ENCODE peak calls at places on chromosomes 7 and 10, in ten cellular contexts. I, A, M, O, S, P, J, C, E and F are unnamed samples.
A peak's percentile ranks its signal among the peaks of the same experiment; 100 is the strongest.

GRCh38 chr10:15518256-15518655 is 147.2 kb upstream of the FAM171A1 start:
- DNase-seq in I (no peak), A (peak; percentile 15), M (no peak), O (no peak), S (no peak), P (no peak), J (no peak), C (no peak), E (peak; percentile 19), F (no peak)

GRCh38 chr7:7032221-7032620 is 150.1 kb upstream of the C1GALT1 start:
- DNase-seq in I (no peak), A (no peak), M (no peak), O (no peak), S (no peak), P (no peak), J (no peak), C (no peak), E (no peak), F (no peak)

GRCh38 chr7:47474937-47475879 is 106.7 kb downstream of the TNS3 start:
- DNase-seq in I (peak; percentile 54), A (peak; percentile 97), M (peak; percentile 97), O (peak; percentile 85), S (peak; percentile 37), P (peak; percentile 56), J (peak; percentile 97), C (peak; percentile 98), E (peak; percentile 98), F (peak; percentile 95)

GRCh38 chr10:45470098-45471012 is 96.3 kb downstream of the ALOX5 start:
- DNase-seq in I (peak; percentile 95), A (peak; percentile 86), M (no peak), O (no peak), S (no peak), P (peak; percentile 33), J (no peak), C (no peak), E (peak; percentile 96), F (no peak)

GRCh38 chr7:127392182-127392565 is 334 bp downstream of the ZNF800 start:
- DNase-seq in I (peak; percentile 44), A (peak; percentile 44), M (peak; percentile 90), O (peak; percentile 9), S (peak; percentile 53), P (peak; percentile 61), J (peak; percentile 68), C (peak; percentile 49), E (peak; percentile 66), F (peak; percentile 62)

GRCh38 chr7:117949232-117949631 is 76.0 kb upstream of the CTTNBP2 start:
- DNase-seq in I (no peak), A (peak; percentile 13), M (no peak), O (no peak), S (no peak), P (no peak), J (peak; percentile 45), C (no peak), E (no peak), F (no peak)

GRCh38 chr7:4681218-4681851 is 760 bp upstream of the FOXK1 start:
- DNase-seq in I (no peak), A (no peak), M (no peak), O (no peak), S (no peak), P (no peak), J (no peak), C (no peak), E (no peak), F (no peak)

GRCh38 chr7:81280531-81280930 is 361.7 kb upstream of the SEMA3C start:
- DNase-seq in I (no peak), A (no peak), M (no peak), O (no peak), S (no peak), P (no peak), J (no peak), C (no peak), E (no peak), F (no peak)

GRCh38 chr7:152899482-152900166 is 140.1 kb downstream of the ACTR3B start:
- DNase-seq in I (no peak), A (no peak), M (peak; percentile 73), O (no peak), S (no peak), P (no peak), J (no peak), C (peak; percentile 88), E (peak; percentile 10), F (no peak)

GRCh38 chr7:151752816-151753600 is 123.9 kb downstream of the PRKAG2 start:
- DNase-seq in I (no peak), A (peak; percentile 25), M (no peak), O (no peak), S (no peak), P (no peak), J (no peak), C (no peak), E (no peak), F (no peak)

GRCh38 chr7:29408841-29409243 is 154.8 kb upstream of the PRR15 start:
- DNase-seq in I (peak; percentile 73), A (peak; percentile 40), M (no peak), O (peak; percentile 11), S (peak; percentile 53), P (peak; percentile 34), J (peak; percentile 79), C (no peak), E (peak; percentile 75), F (no peak)

GRCh38 chr7:43784030-43785001 is 25.8 kb downstream of the BLVRA start:
- DNase-seq in I (no peak), A (no peak), M (no peak), O (no peak), S (no peak), P (no peak), J (no peak), C (no peak), E (peak; percentile 65), F (no peak)

GRCh38 chr10:17387861-17388503 is 66.4 kb downstream of the ST8SIA6 start:
- DNase-seq in I (no peak), A (no peak), M (no peak), O (no peak), S (no peak), P (no peak), J (peak; percentile 24), C (no peak), E (no peak), F (no peak)

GRCh38 chr10:70557876-70558275 is 44.7 kb downstream of the PRF1 start:
- DNase-seq in I (no peak), A (no peak), M (peak; percentile 22), O (no peak), S (no peak), P (no peak), J (no peak), C (no peak), E (no peak), F (no peak)

GRCh38 chr10:74929197-74929596 is 102.8 kb downstream of the KAT6B start:
- DNase-seq in I (peak; percentile 22), A (peak; percentile 73), M (no peak), O (no peak), S (no peak), P (no peak), J (no peak), C (no peak), E (no peak), F (no peak)

GRCh38 chr7:38840736-38841460 is 68.1 kb downstream of the VPS41 start:
- DNase-seq in I (peak; percentile 50), A (peak; percentile 86), M (no peak), O (no peak), S (no peak), P (no peak), J (no peak), C (no peak), E (peak; percentile 76), F (no peak)

GRCh38 chr7:155007947-155008346 is 5.0 kb upstream of the PAXIP1 start:
- DNase-seq in I (peak; percentile 9), A (no peak), M (no peak), O (no peak), S (peak; percentile 38), P (peak; percentile 39), J (no peak), C (no peak), E (peak; percentile 11), F (no peak)
- TF ChIP-seq CTCF in I (peak; percentile 28), A (peak; percentile 18), M (no peak), O (no peak), S (peak; percentile 69), P (no peak), J (no peak), C (no peak), E (peak; percentile 58), F (peak; percentile 28)

DNA sequence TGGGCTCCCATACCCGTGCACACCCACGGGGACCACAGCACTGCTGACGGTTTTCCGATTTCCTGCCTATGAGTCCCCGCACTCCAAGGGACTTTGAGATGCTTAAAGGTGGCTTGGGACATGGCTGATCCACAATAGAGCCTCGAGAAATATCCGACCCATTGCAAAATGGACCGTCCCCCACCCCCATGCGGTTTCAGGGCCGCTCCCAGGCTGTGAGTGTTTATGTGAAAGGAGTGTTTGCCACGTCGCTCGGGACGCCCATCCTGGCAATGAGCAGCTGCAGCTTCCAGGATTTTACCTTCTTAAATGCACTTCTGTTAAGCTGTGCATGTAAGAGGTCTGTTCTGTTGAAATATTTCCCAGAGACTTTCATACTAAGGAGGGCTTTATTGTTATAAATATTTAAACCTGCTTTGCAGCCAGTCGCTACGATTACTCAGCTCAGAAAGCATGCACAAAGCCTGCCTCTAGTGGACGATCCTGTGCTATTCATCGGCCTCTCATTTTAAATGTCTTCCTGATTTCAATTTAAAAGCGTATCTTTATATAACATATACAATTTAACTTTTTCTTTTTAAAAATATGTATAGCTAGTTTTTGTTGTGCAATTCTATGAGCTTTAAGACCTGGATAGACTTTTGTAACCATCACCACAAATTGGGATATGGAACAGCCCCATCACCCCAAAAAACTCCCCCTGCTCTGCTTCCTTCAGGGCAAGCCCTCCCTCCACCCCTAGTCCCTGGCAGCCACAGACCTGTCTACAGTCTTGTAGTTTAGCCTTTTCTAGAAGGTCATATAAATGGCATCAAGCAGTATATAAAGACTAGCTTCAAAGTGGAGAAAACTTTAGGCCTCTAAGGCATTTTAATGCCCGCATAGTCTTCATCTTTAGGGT is 418.3 kb downstream of the PAXIP1 start:
- DNase-seq in I (no peak), A (peak; percentile 30), M (no peak), O (no peak), S (no peak), P (no peak), J (no peak), C (no peak), E (no peak), F (no peak)
- TF ChIP-seq CTCF in I (no peak), A (peak; percentile 65), M (no peak), O (no peak), S (peak; percentile 56), P (no peak), J (no peak), C (no peak), E (no peak), F (peak; percentile 39)

DNA sequence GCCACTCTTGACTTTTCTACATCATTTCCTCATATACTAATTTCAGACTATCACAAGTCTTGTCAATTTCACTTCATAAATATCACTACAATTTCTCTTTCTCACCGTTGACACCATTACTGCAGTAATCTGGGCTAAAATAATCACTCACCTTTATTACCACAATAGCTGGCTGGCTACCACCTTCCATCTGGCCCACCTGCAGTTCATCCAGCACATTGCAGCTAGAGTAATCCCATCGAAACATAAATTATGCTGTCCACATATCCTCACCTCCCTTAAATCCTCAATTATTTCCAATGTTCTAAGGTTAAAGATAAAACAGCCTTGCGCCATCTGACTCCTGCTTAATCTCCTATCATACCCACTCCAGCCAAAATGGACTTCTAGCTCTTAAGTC is 16.0 kb downstream of the DGKB start:
- DNase-seq in I (no peak), A (no peak), M (no peak), O (no peak), S (peak; percentile 77), P (no peak), J (no peak), C (no peak), E (no peak), F (no peak)
- TF ChIP-seq CTCF in I (no peak), A (no peak), M (no peak), O (no peak), S (peak; percentile 8), P (no peak), J (no peak), C (no peak), E (no peak), F (no peak)

GRCh38 chr10:24989867-24990266 is 26.1 kb downstream of the ENKUR start:
- DNase-seq in I (peak; percentile 16), A (no peak), M (no peak), O (no peak), S (no peak), P (no peak), J (no peak), C (no peak), E (no peak), F (no peak)
- TF ChIP-seq CTCF in I (no peak), A (no peak), M (no peak), O (peak; percentile 38), S (no peak), P (no peak), J (no peak), C (no peak), E (no peak), F (peak; percentile 66)